ENCODE peak calls at places on chromosome 14, in ten cellular contexts. Q is upper lobe of right lung, M is hepatocyte, E is fibroblast of pulmonary artery, B is psoas muscle, A is Caco-2, S is heart right ventricle, O is mesenchymal stem cell, R is neuronal stem cell, G is SK-N-MC. L is an unnamed sample.

GRCh38 chr14:72476657-72477499 is 417.0 kb downstream of the DPF3 start:
- DNase-seq in Q (no peak), M (peak; percentile 20), E (peak; percentile 13), B (no peak), A (no peak), S (no peak), O (peak; percentile 86), R (no peak), G (peak; percentile 37), L (peak; percentile 95)

GRCh38 chr14:77849711-77850110 is 49.8 kb downstream of the ADCK1 start:
- DNase-seq in Q (no peak), M (no peak), E (no peak), B (no peak), A (no peak), S (no peak), O (no peak), R (no peak), G (no peak), L (peak; percentile 66)

GRCh38 chr14:32696325-32697101 is 242.2 kb upstream of the NPAS3 start:
- DNase-seq in Q (no peak), M (no peak), E (no peak), B (no peak), A (no peak), S (no peak), O (no peak), R (no peak), G (no peak), L (no peak)

GRCh38 chr14:64800000-64800399 is 79.7 kb downstream of the SPTB start:
- DNase-seq in Q (no peak), M (peak; percentile 23), E (peak; percentile 51), B (no peak), A (no peak), S (peak; percentile 34), O (peak; percentile 43), R (no peak), G (no peak), L (no peak)

GRCh38 chr14:32633214-32633864 is 304.2 kb downstream of the AKAP6 start:
- DNase-seq in Q (no peak), M (no peak), E (no peak), B (no peak), A (no peak), S (no peak), O (peak; percentile 29), R (no peak), G (no peak), L (no peak)

GRCh38 chr14:83993545-83993944 is 1536.4 kb upstream of the FLRT2 start:
- DNase-seq in Q (no peak), M (no peak), E (no peak), B (no peak), A (no peak), S (no peak), O (no peak), R (no peak), G (no peak), L (no peak)

GRCh38 chr14:99581371-99581770 is 22.6 kb downstream of the CCDC85C start:
- DNase-seq in Q (no peak), M (no peak), E (no peak), B (no peak), A (no peak), S (no peak), O (no peak), R (peak; percentile 77), G (no peak), L (no peak)

GRCh38 chr14:88870777-88871176 is 46.3 kb downstream of the TTC8 start:
- DNase-seq in Q (no peak), M (no peak), E (no peak), B (no peak), A (no peak), S (no peak), O (no peak), R (no peak), G (no peak), L (no peak)

GRCh38 chr14:99143793-99144192 is 128.2 kb downstream of the BCL11B start:
- DNase-seq in Q (no peak), M (no peak), E (no peak), B (no peak), A (no peak), S (no peak), O (no peak), R (no peak), G (peak; percentile 81), L (no peak)

DNA sequence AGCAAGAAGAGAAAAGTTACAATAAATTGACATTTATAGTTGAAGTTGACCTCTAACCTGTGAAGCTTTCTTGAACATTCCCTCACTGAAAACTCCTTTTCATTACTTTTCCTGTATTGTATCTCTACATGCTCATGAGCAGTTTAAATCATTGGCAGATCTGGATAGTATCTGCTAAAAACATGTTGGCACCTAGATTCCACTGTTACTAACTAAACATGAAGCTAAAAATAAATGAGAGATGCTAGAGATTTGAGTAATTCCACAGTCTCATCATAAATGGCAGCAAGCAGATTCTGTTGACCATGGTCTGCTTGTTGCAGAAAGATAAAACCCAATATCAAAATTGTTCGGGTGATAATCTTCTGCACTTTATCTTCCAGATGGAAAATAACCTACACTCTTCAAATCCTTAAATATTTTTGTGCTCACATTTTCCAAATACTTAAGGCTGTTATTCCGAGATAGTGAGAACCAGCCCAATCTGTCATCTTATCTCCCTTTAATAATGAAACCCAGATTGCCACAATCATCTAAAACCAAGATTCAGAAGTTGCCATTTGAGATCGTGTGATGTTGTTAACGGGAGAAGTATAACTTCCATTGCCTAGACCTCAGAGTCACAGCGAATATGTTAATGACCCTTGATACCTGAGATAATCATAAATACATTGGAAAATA is 171.0 kb upstream of the DAAM1 start:
- DNase-seq in Q (no peak), M (no peak), E (no peak), B (no peak), A (no peak), S (no peak), O (no peak), R (no peak), G (no peak), L (no peak)
- H3K4me3 ChIP-seq in Q (no peak overlapping the region), M (no peak overlapping the region), E (no peak overlapping the region), B (no peak overlapping the region), A (no peak overlapping the region), S (no peak overlapping the region), O (no peak overlapping the region), R (no peak overlapping the region), G (no peak overlapping the region), L (no peak overlapping the region)

GRCh38 chr14:76333664-76334063 is 42.3 kb upstream of the ESRRB start:
- DNase-seq in Q (peak; percentile 7), M (no peak), E (no peak), B (no peak), A (no peak), S (no peak), O (no peak), R (no peak), G (no peak), L (no peak)

GRCh38 chr14:76339922-76340615 is 35.9 kb upstream of the ESRRB start:
- DNase-seq in Q (no peak), M (no peak), E (no peak), B (no peak), A (no peak), S (no peak), O (no peak), R (no peak), G (no peak), L (no peak)

GRCh38 chr14:76343386-76343785 is 32.6 kb upstream of the ESRRB start:
- DNase-seq in Q (no peak), M (no peak), E (no peak), B (no peak), A (no peak), S (no peak), O (no peak), R (no peak), G (no peak), L (no peak)

GRCh38 chr14:76336876-76337275 is 39.1 kb upstream of the ESRRB start:
- DNase-seq in Q (no peak), M (no peak), E (no peak), B (no peak), A (no peak), S (no peak), O (no peak), R (no peak), G (no peak), L (no peak)

GRCh38 chr14:76337619-76338545 is 38.1 kb upstream of the ESRRB start:
- DNase-seq in Q (no peak), M (no peak), E (peak; percentile 5), B (no peak), A (no peak), S (no peak), O (no peak), R (no peak), G (no peak), L (no peak)
- H3K4me3 ChIP-seq in Q (no peak overlapping the region), M (no peak overlapping the region), E (no peak overlapping the region), B (no peak overlapping the region), A (no peak overlapping the region), S (peak overlapping the region; percentile 15), O (no peak overlapping the region), R (no peak overlapping the region), G (peak overlapping the region; percentile 83), L (no peak overlapping the region)

GRCh38 chr14:70498191-70498590 is 36.6 kb downstream of the ADAM20 start:
- DNase-seq in Q (no peak), M (no peak), E (no peak), B (no peak), A (no peak), S (no peak), O (no peak), R (no peak), G (no peak), L (no peak)
- H3K4me3 ChIP-seq in Q (no peak overlapping the region), M (no peak overlapping the region), E (no peak overlapping the region), B (no peak overlapping the region), A (no peak overlapping the region), S (no peak overlapping the region), O (no peak overlapping the region), R (no peak overlapping the region), G (no peak overlapping the region), L (no peak overlapping the region)

GRCh38 chr14:60164404-60164716 is 838 bp downstream of the DHRS7 start:
- DNase-seq in Q (no peak), M (no peak), E (no peak), B (no peak), A (no peak), S (no peak), O (no peak), R (no peak), G (no peak), L (no peak)

GRCh38 chr14:60161176-60162107 is 3.8 kb downstream of the DHRS7 start:
- DNase-seq in Q (no peak), M (no peak), E (peak; percentile 42), B (peak; percentile 64), A (no peak), S (no peak), O (peak; percentile 56), R (no peak), G (no peak), L (no peak)

GRCh38 chr14:60165547-60165876 is 314 bp upstream of the DHRS7 start:
- DNase-seq in Q (no peak), M (no peak), E (no peak), B (no peak), A (no peak), S (no peak), O (no peak), R (no peak), G (no peak), L (no peak)

GRCh38 chr14:60164717-60165546 is at the start of gene DHRS7:
- DNase-seq in Q (peak; percentile 94), M (peak; percentile 93), E (peak; percentile 80), B (peak; percentile 88), A (peak; percentile 83), S (peak; percentile 90), O (peak; percentile 84), R (peak; percentile 68), G (peak; percentile 18), L (peak; percentile 41)

DNA sequence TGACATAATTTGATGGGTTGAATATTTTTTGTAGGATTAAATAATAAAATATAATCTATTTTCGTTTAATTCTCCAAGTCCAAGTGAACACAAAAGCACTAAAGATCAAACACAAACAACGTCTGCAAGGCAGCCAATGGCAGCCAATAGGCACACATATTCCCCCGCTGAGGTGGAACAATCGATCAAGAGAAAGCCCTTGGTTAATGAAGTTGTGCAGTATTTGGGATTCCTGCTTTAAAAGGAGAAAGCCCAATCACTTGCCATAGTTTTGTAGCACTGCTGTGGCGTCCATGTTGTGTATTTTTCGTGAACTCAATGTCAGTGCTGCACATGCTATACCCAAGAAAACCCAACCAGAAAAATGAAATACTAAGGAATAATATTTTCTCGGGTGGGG is 1.5 kb downstream of the DHRS7 start:
- DNase-seq in Q (no peak), M (no peak), E (no peak), B (no peak), A (no peak), S (no peak), O (no peak), R (no peak), G (no peak), L (no peak)
- H3K4me3 ChIP-seq in Q (peak overlapping the region; percentile 95), M (peak overlapping the region; percentile 94), E (peak overlapping the region; percentile 82), B (peak overlapping the region; percentile 78), A (peak overlapping the region; percentile 78), S (peak overlapping the region; percentile 72), O (no peak overlapping the region), R (no peak overlapping the region), G (no peak overlapping the region), L (peak overlapping the region; percentile 55)